ENCODE peak calls at places on chromosome 14, in four cellular contexts. W, T, H and G are unnamed samples.

GRCh38 chr14:44316647-44317432 is 190.2 kb downstream of the FSCB start:
- DNase-seq in W (no peak), T (peak; percentile 66), H (no peak), G (no peak)

GRCh38 chr14:74207943-74208342 is 31.3 kb upstream of the VSX2 start:
- DNase-seq in W (no peak), T (no peak), H (no peak), G (no peak)

GRCh38 chr14:90087433-90087832 is 25.6 kb downstream of the KCNK13 start:
- DNase-seq in W (no peak), T (peak; percentile 34), H (no peak), G (no peak)

GRCh38 chr14:28361486-28361885 is 405.1 kb upstream of the FOXG1 start:
- DNase-seq in W (no peak), T (no peak), H (no peak), G (no peak)

GRCh38 chr14:79304279-79304678 is 907.0 kb downstream of the DIO2 start:
- DNase-seq in W (no peak), T (no peak), H (no peak), G (no peak)

GRCh38 chr14:68891851-68892660 is 87.0 kb downstream of the ACTN1 start:
- DNase-seq in W (no peak), T (no peak), H (no peak), G (no peak)

GRCh38 chr14:51337520-51337919 is 97.5 kb downstream of the TMX1 start:
- DNase-seq in W (no peak), T (no peak), H (no peak), G (no peak)

GRCh38 chr14:30725763-30726162 is 103.6 kb downstream of the SCFD1 start:
- DNase-seq in W (no peak), T (no peak), H (no peak), G (no peak)

GRCh38 chr14:21965042-21965441 is 291.4 kb upstream of the OR4E1 start:
- DNase-seq in W (peak; percentile 30), T (no peak), H (peak; percentile 9), G (peak; percentile 32)

GRCh38 chr14:69260979-69261605 is 1.1 kb downstream of the GALNT16 start:
- DNase-seq in W (peak; percentile 30), T (no peak), H (no peak), G (no peak)

GRCh38 chr14:70754989-70755388 is 54.3 kb downstream of the MAP3K9 start:
- DNase-seq in W (no peak), T (peak; percentile 46), H (no peak), G (no peak)

GRCh38 chr14:93829839-93830481 is 41.7 kb upstream of the PRIMA1 start:
- DNase-seq in W (no peak), T (no peak), H (no peak), G (no peak)

GRCh38 chr14:69891422-69891821 is 12.2 kb downstream of the SMOC1 start:
- DNase-seq in W (no peak), T (no peak), H (no peak), G (no peak)

GRCh38 chr14:60064491-60065072 is 27.1 kb upstream of the PCNX4 start:
- DNase-seq in W (no peak), T (no peak), H (no peak), G (no peak)

GRCh38 chr14:100443643-100444042 is 120.5 kb downstream of the SLC25A47 start:
- DNase-seq in W (no peak), T (no peak), H (no peak), G (no peak)

GRCh38 chr14:35412281-35413057 is 7.9 kb upstream of the NFKBIA start:
- DNase-seq in W (no peak), T (no peak), H (no peak), G (no peak)